ENCODE peak calls at places on chromosomes 3 and 15, in nine cellular contexts. R, E, P, T, Q, K, I, B and U are unnamed samples.

GRCh38 chr3:131303848-131304247 is 77.7 kb upstream of the NUDT16 start:
- DNase-seq in R (no peak), E (no peak), P (no peak), T (no peak), Q (no peak), K (no peak), I (peak), B (peak), U (no peak)

GRCh38 chr3:62686486-62686885 is 188.7 kb downstream of the CADPS start:
- DNase-seq in R (no peak), E (no peak), P (no peak), T (no peak), Q (no peak), K (no peak), I (peak), B (peak), U (no peak)

GRCh38 chr15:69629631-69630161 is 177.1 kb downstream of the RPLP1 start:
- DNase-seq in R (no peak), E (no peak), P (no peak), T (no peak), Q (no peak), K (no peak), I (no peak), B (no peak), U (no peak)

GRCh38 chr3:9246196-9246595 is 3.2 kb downstream of the SRGAP3 start:
- DNase-seq in R (no peak), E (no peak), P (no peak), T (no peak), Q (no peak), K (no peak), I (no peak), B (no peak), U (no peak)

GRCh38 chr3:174951023-174951422 is 91.9 kb downstream of the NAALADL2 start:
- DNase-seq in R (no peak), E (no peak), P (no peak), T (no peak), Q (no peak), K (no peak), I (peak), B (peak), U (no peak)

GRCh38 chr3:166060789-166061479 is 223.7 kb upstream of the BCHE start:
- DNase-seq in R (no peak), E (no peak), P (no peak), T (no peak), Q (no peak), K (no peak), I (no peak), B (no peak), U (no peak)

GRCh38 chr15:95894407-95894956 is 436.0 kb upstream of the NR2F2 start:
- DNase-seq in R (no peak), E (no peak), P (no peak), T (no peak), Q (peak), K (no peak), I (no peak), B (no peak), U (no peak)

GRCh38 chr15:92425578-92426225 is 32.0 kb downstream of the ST8SIA2 start:
- DNase-seq in R (no peak), E (peak), P (no peak), T (no peak), Q (no peak), K (no peak), I (no peak), B (no peak), U (no peak)

GRCh38 chr3:169227911-169228310 is 435.6 kb downstream of the MECOM start:
- DNase-seq in R (no peak), E (no peak), P (no peak), T (no peak), Q (peak), K (no peak), I (peak), B (peak), U (no peak)

GRCh38 chr3:79937567-79937966 is 169.8 kb upstream of the ROBO1 start:
- DNase-seq in R (no peak), E (no peak), P (no peak), T (no peak), Q (no peak), K (no peak), I (peak), B (no peak), U (no peak)

GRCh38 chr3:179113903-179114302 is 34.3 kb upstream of the PIK3CA start:
- DNase-seq in R (no peak), E (no peak), P (no peak), T (no peak), Q (no peak), K (no peak), I (peak), B (peak), U (no peak)

GRCh38 chr3:74630602-74631001 is 16.1 kb upstream of the CNTN3 start:
- DNase-seq in R (no peak), E (no peak), P (no peak), T (no peak), Q (peak), K (no peak), I (no peak), B (peak), U (no peak)

GRCh38 chr15:43402255-43402654 is 31.4 kb downstream of the TUBGCP4 start:
- DNase-seq in R (no peak), E (no peak), P (no peak), T (no peak), Q (no peak), K (no peak), I (no peak), B (no peak), U (no peak)

GRCh38 chr3:37217098-37217849 is 42.9 kb upstream of the LRRFIP2 start:
- DNase-seq in R (no peak), E (no peak), P (no peak), T (no peak), Q (no peak), K (no peak), I (no peak), B (no peak), U (no peak)

GRCh38 chr3:14360123-14360881 is 42.1 kb upstream of the SLC6A6 start:
- DNase-seq in R (no peak), E (no peak), P (no peak), T (no peak), Q (no peak), K (no peak), I (peak), B (peak), U (no peak)

GRCh38 chr15:87493803-87494202 is 762.7 kb downstream of the NTRK3 start:
- DNase-seq in R (no peak), E (no peak), P (no peak), T (no peak), Q (no peak), K (no peak), I (no peak), B (no peak), U (no peak)

GRCh38 chr3:48130321-48130881 is 57.8 kb downstream of the CDC25A start:
- DNase-seq in R (no peak), E (no peak), P (peak), T (no peak), Q (no peak), K (peak), I (peak), B (peak), U (no peak)

GRCh38 chr3:124854027-124854426 is 33.1 kb downstream of the ITGB5 start:
- DNase-seq in R (no peak), E (no peak), P (no peak), T (no peak), Q (no peak), K (no peak), I (peak), B (peak), U (no peak)

GRCh38 chr15:75763137-75763611 is 50.5 kb upstream of the CSPG4 start:
- DNase-seq in R (no peak), E (no peak), P (no peak), T (no peak), Q (no peak), K (no peak), I (no peak), B (no peak), U (no peak)

GRCh38 chr3:17639765-17640164 is 102.7 kb downstream of the TBC1D5 start:
- DNase-seq in R (peak), E (no peak), P (no peak), T (no peak), Q (no peak), K (no peak), I (peak), B (peak), U (no peak)

GRCh38 chr3:155846119-155846518 is 8.1 kb downstream of the SLC33A1 start:
- DNase-seq in R (no peak), E (no peak), P (no peak), T (no peak), Q (no peak), K (no peak), I (peak), B (no peak), U (no peak)

DNA sequence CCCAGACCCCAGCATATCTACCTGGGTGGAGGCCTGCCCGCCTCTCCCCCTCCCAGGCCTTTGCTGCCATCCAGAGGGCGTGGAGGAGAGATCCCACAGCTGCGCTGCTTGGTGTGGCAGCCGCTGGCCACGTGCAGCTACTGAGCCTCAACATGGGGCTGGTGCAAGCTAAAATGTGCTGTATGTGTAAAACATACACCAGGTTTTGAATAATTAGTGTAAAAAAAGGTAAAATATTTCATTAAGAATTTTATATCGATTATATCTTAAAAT is 95.8 kb downstream of the SEC22A start:
- DNase-seq in R (no peak), E (no peak), P (no peak), T (no peak), Q (no peak), K (no peak), I (no peak), B (no peak), U (no peak)
- TF ChIP-seq CTCF in R (no peak), E (no peak), P (peak), T (no peak), Q (no peak), K (no peak), I (no peak), B (no peak), U (no peak)

GRCh38 chr3:196287066-196287404 is 491 bp downstream of the PCYT1A start:
- DNase-seq in R (no peak), E (no peak), P (no peak), T (no peak), Q (peak), K (no peak), I (peak), B (peak), U (no peak)
- TF ChIP-seq CTCF in R (no peak), E (no peak), P (no peak), T (no peak), Q (peak), K (no peak), I (no peak), B (peak), U (no peak)

GRCh38 chr15:97849183-97849582 is 111.3 kb upstream of the ARRDC4 start:
- DNase-seq in R (no peak), E (no peak), P (no peak), T (no peak), Q (no peak), K (no peak), I (no peak), B (no peak), U (no peak)
- TF ChIP-seq CTCF in R (peak), E (no peak), P (peak), T (no peak), Q (no peak), K (no peak), I (no peak), B (no peak), U (no peak)

GRCh38 chr3:25576836-25577454 is 87.8 kb downstream of the TOP2B start:
- DNase-seq in R (no peak), E (no peak), P (no peak), T (no peak), Q (no peak), K (no peak), I (peak), B (no peak), U (no peak)
- TF ChIP-seq CTCF in R (no peak), E (no peak), P (no peak), T (peak), Q (no peak), K (no peak), I (no peak), B (no peak), U (no peak)

GRCh38 chr3:42256135-42256819 is 9.7 kb downstream of the CCK start:
- DNase-seq in R (no peak), E (no peak), P (no peak), T (no peak), Q (no peak), K (no peak), I (peak), B (peak), U (no peak)

GRCh38 chr3:42254566-42254965 is 11.4 kb downstream of the CCK start:
- DNase-seq in R (no peak), E (no peak), P (no peak), T (no peak), Q (no peak), K (no peak), I (no peak), B (no peak), U (no peak)

GRCh38 chr3:42262525-42262924 is 3.5 kb downstream of the CCK start:
- DNase-seq in R (no peak), E (no peak), P (no peak), T (no peak), Q (no peak), K (no peak), I (peak), B (peak), U (no peak)

GRCh38 chr3:42257007-42257406 is 9.0 kb downstream of the CCK start:
- DNase-seq in R (no peak), E (no peak), P (no peak), T (no peak), Q (no peak), K (no peak), I (no peak), B (no peak), U (no peak)
- TF ChIP-seq CTCF in R (no peak), E (no peak), P (no peak), T (no peak), Q (no peak), K (no peak), I (no peak), B (no peak), U (no peak)

DNA sequence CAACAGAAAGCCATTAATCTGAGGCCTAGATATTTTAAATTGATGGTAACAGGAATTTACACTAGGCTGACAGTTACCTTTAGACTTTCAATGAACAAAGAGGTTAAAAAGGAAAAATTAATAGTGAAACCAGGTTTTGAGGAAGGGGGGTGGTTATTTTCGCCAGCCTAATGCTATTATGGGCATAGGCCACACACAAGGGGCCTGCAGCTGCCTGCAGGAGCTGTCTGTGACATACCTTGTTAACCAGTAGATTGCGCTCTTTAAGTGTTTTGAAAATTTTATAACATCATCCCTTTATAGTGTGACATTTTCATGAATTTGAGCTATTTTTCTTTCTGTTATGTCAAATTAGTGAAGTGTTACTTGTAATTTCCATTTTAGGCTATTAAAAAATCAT is 48.6 kb upstream of the SEC22A start:
- DNase-seq in R (no peak), E (no peak), P (no peak), T (no peak), Q (no peak), K (peak), I (no peak), B (no peak), U (no peak)
- TF ChIP-seq CTCF in R (no peak), E (no peak), P (no peak), T (no peak), Q (no peak), K (no peak), I (no peak), B (no peak), U (no peak)

DNA sequence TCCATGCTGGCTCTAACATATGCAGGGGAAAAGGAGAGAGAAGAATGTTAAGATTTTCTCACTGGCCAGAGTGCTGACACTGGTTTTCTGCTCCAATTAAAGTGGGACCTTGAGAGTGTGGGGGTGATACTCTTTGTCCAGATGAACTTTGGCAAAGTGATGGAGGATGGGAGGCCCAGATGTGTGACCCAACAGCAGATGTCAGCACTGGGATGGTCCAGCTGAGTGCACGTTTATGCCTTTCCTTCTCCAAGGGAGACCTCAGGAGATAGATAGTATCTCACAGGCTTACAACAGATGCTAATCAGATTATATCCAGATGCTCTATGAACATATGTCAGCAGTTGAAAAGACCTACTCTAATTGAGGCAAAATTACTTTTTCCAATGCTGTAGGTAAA is 50.1 kb upstream of the PSMD6 start:
- DNase-seq in R (no peak), E (no peak), P (no peak), T (no peak), Q (no peak), K (no peak), I (no peak), B (peak), U (no peak)
- TF ChIP-seq CTCF in R (no peak), E (no peak), P (no peak), T (no peak), Q (no peak), K (no peak), I (no peak), B (peak), U (no peak)

GRCh38 chr15:79299836-79300235 is 11.1 kb upstream of the TMED3 start:
- DNase-seq in R (no peak), E (no peak), P (no peak), T (no peak), Q (no peak), K (no peak), I (no peak), B (no peak), U (no peak)

GRCh38 chr15:79294075-79294474 is 11.6 kb downstream of the ANKRD34C start:
- DNase-seq in R (no peak), E (peak), P (no peak), T (no peak), Q (no peak), K (no peak), I (no peak), B (no peak), U (no peak)

GRCh38 chr15:79290642-79291275 is 8.2 kb downstream of the ANKRD34C start:
- DNase-seq in R (no peak), E (no peak), P (no peak), T (no peak), Q (no peak), K (no peak), I (no peak), B (no peak), U (no peak)

GRCh38 chr15:79292011-79292410 is 9.5 kb downstream of the ANKRD34C start:
- DNase-seq in R (no peak), E (no peak), P (no peak), T (no peak), Q (no peak), K (no peak), I (no peak), B (no peak), U (no peak)

GRCh38 chr15:79296583-79296982 is 14.1 kb downstream of the ANKRD34C start:
- DNase-seq in R (no peak), E (no peak), P (peak), T (no peak), Q (peak), K (no peak), I (no peak), B (no peak), U (no peak)
- TF ChIP-seq CTCF in R (no peak), E (no peak), P (peak), T (no peak), Q (peak), K (no peak), I (no peak), B (no peak), U (no peak)